ENCODE peak calls at places on chromosomes 5 and 9, in four cellular contexts. K, E, D and N are unnamed samples.

GRCh38 chr9:99046542-99047071 is 58.3 kb upstream of the TGFBR1 start:
- DNase-seq in E (no peak), K (no peak), D (no peak), N (no peak)

GRCh38 chr9:119092125-119092524 is 277.1 kb downstream of the BRINP1 start:
- DNase-seq in E (no peak), D (no peak), K (no peak), N (no peak)

GRCh38 chr9:133059623-133060022 is 2.2 kb upstream of the CEL start:
- DNase-seq in K (no peak), E (no peak), D (no peak), N (no peak)

GRCh38 chr5:145797336-145797735 is 37.8 kb downstream of the PRELID2 start:
- DNase-seq in E (no peak), D (no peak), K (no peak), N (no peak)

GRCh38 chr9:128372188-128372641 is 1.0 kb downstream of the URM1 start:
- DNase-seq in E (no peak), K (no peak), D (no peak), N (no peak)

GRCh38 chr9:76677481-76678055 is 86.7 kb upstream of the PCA3 start:
- DNase-seq in D (no peak), E (peak), K (no peak), N (no peak)

GRCh38 chr5:38948501-38948900 is 102.7 kb downstream of the OSMR start:
- DNase-seq in K (no peak), D (no peak), E (no peak), N (no peak)

GRCh38 chr9:13033959-13034695 is 245.4 kb downstream of the MPDZ start:
- DNase-seq in D (peak), K (no peak), E (peak), N (peak)

GRCh38 chr5:179285236-179285635 is 60.0 kb downstream of the ADAMTS2 start:
- DNase-seq in K (no peak), E (no peak), D (peak), N (peak)

GRCh38 chr5:98774192-98775046 is 956 bp downstream of the RGMB start:
- DNase-seq in D (peak), E (peak), K (peak), N (peak)

GRCh38 chr9:87216036-87216435 is 268.7 kb upstream of the GAS1 start:
- DNase-seq in K (no peak), D (no peak), E (no peak), N (no peak)

GRCh38 chr5:115657883-115658233 is 32.0 kb upstream of the TMED7 start:
- DNase-seq in K (no peak), E (no peak), D (no peak), N (no peak)

GRCh38 chr9:91130796-91131318 is 230.9 kb downstream of the AUH start:
- DNase-seq in D (no peak), K (no peak), E (no peak), N (no peak)

GRCh38 chr9:85715587-85715986 is 26.2 kb downstream of the AGTPBP1 start:
- DNase-seq in D (peak), E (no peak), K (no peak), N (no peak)

GRCh38 chr5:53895091-53895683 is 334.7 kb downstream of the NDUFS4 start:
- DNase-seq in E (no peak), K (no peak), D (no peak), N (no peak)

GRCh38 chr5:88952996-88953643 is 70.1 kb upstream of the MEF2C start:
- DNase-seq in K (no peak), D (peak), E (peak), N (no peak)

GRCh38 chr9:87569008-87569908 is 71.6 kb downstream of the DAPK1 start:
- DNase-seq in D (no peak), E (no peak), K (no peak), N (no peak)

GRCh38 chr5:32388429-32389111 is 56.0 kb downstream of the ZFR start:
- DNase-seq in E (no peak), K (no peak), D (no peak), N (no peak)

GRCh38 chr9:14309403-14309802 is 4.5 kb downstream of the NFIB start:
- DNase-seq in K (no peak), D (no peak), E (no peak), N (no peak)

GRCh38 chr9:86751207-86751606 is 196.1 kb downstream of the GAS1 start:
- DNase-seq in D (no peak), K (no peak), E (no peak), N (no peak)

GRCh38 chr5:150189728-150190502 is at the start of gene SLC6A7:
- DNase-seq in K (no peak), E (no peak), D (no peak), N (no peak)

GRCh38 chr5:147611483-147611882 is 101.6 kb upstream of the DPYSL3 start:
- DNase-seq in E (no peak), K (no peak), D (no peak), N (no peak)

GRCh38 chr9:37026085-37026935 is 7.8 kb downstream of the PAX5 start:
- DNase-seq in K (no peak), D (no peak), E (peak), N (no peak)

GRCh38 chr9:37215456-37216229 is 95.3 kb downstream of the ZCCHC7 start:
- DNase-seq in E (no peak), K (no peak), D (no peak), N (no peak)

GRCh38 chr5:114449836-114450515 is 88.1 kb downstream of the KCNN2 start:
- DNase-seq in K (peak), E (peak), D (peak), N (peak)

GRCh38 chr9:78035369-78035993 is 3.9 kb upstream of the GNAQ start:
- DNase-seq in E (peak), D (peak), K (peak), N (no peak)

GRCh38 chr5:109352475-109352874 is 57.3 kb downstream of the PJA2 start:
- DNase-seq in E (no peak), K (no peak), D (no peak), N (no peak)

GRCh38 chr5:66198837-66199236 is 54.7 kb downstream of the SREK1 start:
- DNase-seq in D (no peak), K (no peak), E (no peak), N (no peak)

GRCh38 chr5:130773813-130774212 is 391.2 kb downstream of the HINT1 start:
- DNase-seq in E (no peak), D (no peak), K (no peak), N (no peak)